ENCODE peak calls at places on chromosomes 5 and 9, in eight cellular contexts. C is cardiac fibroblast; O is CD8-positive, alpha-beta T cell; Q is transverse colon; G is PC-9; Z is GM23338; J is astrocyte of the spinal cord; K is uterus. M is an unnamed sample.

GRCh38 chr9:34513567-34514214 is 9.1 kb downstream of the ENHO start:
- DNase-seq in Q (no peak), O (no peak), G (no peak), J (no peak), C (peak), K (no peak), Z (peak), M (no peak)

GRCh38 chr5:85484982-85485574 is 1100.4 kb upstream of the EDIL3 start:
- DNase-seq in O (no peak), Z (peak), Q (no peak), G (no peak), K (no peak), J (peak), C (no peak), M (no peak)

GRCh38 chr5:77847814-77848290 is 71.7 kb upstream of the TBCA start:
- DNase-seq in K (no peak), Z (peak), Q (no peak), J (no peak), G (no peak), C (no peak), O (no peak), M (no peak)

GRCh38 chr5:10250804-10251276 is 760 bp downstream of the CCT5 start:
- DNase-seq in Z (no peak), J (peak), O (no peak), K (no peak), G (no peak), C (peak), Q (no peak), M (no peak)

GRCh38 chr9:107504585-107505455 is 15.3 kb upstream of the KLF4 start:
- DNase-seq in Z (no peak), J (peak), Q (peak), K (no peak), O (no peak), G (peak), C (peak), M (peak)

GRCh38 chr9:131732061-131732526 is 7.8 kb downstream of the RAPGEF1 start:
- DNase-seq in C (peak), Q (peak), K (no peak), Z (no peak), J (peak), O (no peak), G (no peak), M (no peak)

GRCh38 chr5:43685271-43685950 is 82.4 kb downstream of the NNT start:
- DNase-seq in J (peak), K (no peak), G (peak), Z (no peak), Q (no peak), C (no peak), O (no peak), M (no peak)

GRCh38 chr5:759781-760362 is 24.7 kb downstream of the ZDHHC11B start:
- DNase-seq in Z (no peak), C (no peak), J (no peak), Q (no peak), G (no peak), O (no peak), K (no peak), M (no peak)

GRCh38 chr9:3331801-3332200 is 194.0 kb downstream of the RFX3 start:
- DNase-seq in G (no peak), K (no peak), Z (peak), O (no peak), J (no peak), C (no peak), Q (no peak), M (no peak)

GRCh38 chr9:16867571-16868311 is 2.7 kb downstream of the BNC2 start:
- DNase-seq in Z (peak), Q (no peak), K (peak), J (peak), O (no peak), C (peak), G (peak), M (peak)

GRCh38 chr9:96232539-96233241 is 69.3 kb downstream of the HSD17B3 start:
- DNase-seq in G (peak), K (peak), O (no peak), C (peak), Z (peak), J (peak), Q (peak), M (no peak)

GRCh38 chr5:177339107-177339638 is 12.3 kb downstream of the LMAN2 start:
- DNase-seq in Z (no peak), K (no peak), G (peak), O (no peak), Q (no peak), J (no peak), C (no peak), M (no peak)

GRCh38 chr5:1881273-1881586 is 1.5 kb downstream of the IRX4 start:
- DNase-seq in G (no peak), Q (no peak), K (no peak), O (no peak), Z (no peak), J (no peak), C (peak), M (no peak)

GRCh38 chr5:151684690-151685361 is 1.9 kb downstream of the SPARC start:
- DNase-seq in C (peak), O (no peak), J (peak), Z (peak), K (peak), G (peak), Q (peak), M (peak)

GRCh38 chr5:179314606-179315355 is 30.5 kb downstream of the ADAMTS2 start:
- DNase-seq in C (no peak), J (no peak), K (no peak), G (no peak), Q (no peak), O (no peak), Z (no peak), M (no peak)

GRCh38 chr5:98865690-98866089 is 63.1 kb downstream of the CHD1 start:
- DNase-seq in J (no peak), G (no peak), Z (no peak), C (no peak), Q (no peak), K (no peak), O (no peak), M (no peak)

GRCh38 chr5:93510626-93511420 is 70.2 kb downstream of the NR2F1-AS1 start:
- DNase-seq in O (no peak), Z (no peak), Q (no peak), G (no peak), J (no peak), K (no peak), C (no peak), M (no peak)

GRCh38 chr5:143955140-143955539 is 143.2 kb downstream of the HMHB1 start:
- DNase-seq in J (peak), G (no peak), Z (no peak), Q (no peak), O (no peak), K (no peak), C (peak), M (peak)

GRCh38 chr5:4005335-4005734 is 409.7 kb downstream of the IRX1 start:
- DNase-seq in C (no peak), G (no peak), J (no peak), K (no peak), O (no peak), Q (no peak), Z (peak), M (no peak)

GRCh38 chr5:31416547-31416946 is 115.3 kb downstream of the DROSHA start:
- DNase-seq in C (no peak), K (no peak), G (no peak), Z (no peak), Q (no peak), O (no peak), J (no peak), M (no peak)

GRCh38 chr5:10424124-10424731 is 17.5 kb upstream of the ROPN1L start:
- DNase-seq in G (no peak), Z (peak), K (no peak), J (peak), Q (no peak), C (peak), O (no peak), M (no peak)

GRCh38 chr9:129694265-129694664 is 28.8 kb downstream of the PRRX2 start:
- DNase-seq in G (no peak), C (no peak), K (no peak), O (no peak), Q (no peak), J (no peak), Z (no peak), M (no peak)

GRCh38 chr9:136536721-136537241 is 9.1 kb downstream of the NOTCH1 start:
- DNase-seq in Z (peak), G (no peak), O (no peak), Q (no peak), C (no peak), J (no peak), K (no peak), M (no peak)

GRCh38 chr9:32706004-32706749 is 70.7 kb upstream of the TAF1L start:
- DNase-seq in C (peak), G (no peak), J (no peak), Z (peak), O (no peak), K (no peak), Q (no peak), M (no peak)

DNA sequence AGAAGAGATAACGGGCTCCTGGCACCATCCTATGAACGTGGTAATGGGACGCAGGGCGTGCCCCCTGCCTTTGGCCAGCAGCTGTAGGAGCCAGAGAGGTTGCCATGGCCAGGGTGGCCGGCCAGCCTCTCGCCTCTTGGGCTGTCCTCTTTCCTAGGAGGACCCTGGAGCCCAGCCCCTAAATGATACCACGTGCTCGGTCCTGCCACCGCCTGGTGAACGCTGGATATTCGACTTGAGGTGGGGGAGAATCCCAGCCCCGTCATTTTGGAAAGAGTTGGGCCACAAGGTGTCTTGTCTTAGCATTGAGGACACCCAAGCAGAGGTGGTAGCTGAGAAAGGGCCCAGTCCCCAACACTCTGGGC is 391 bp upstream of the NRG2 start:
- DNase-seq in O (no peak), G (no peak), J (no peak), K (no peak), C (no peak), Z (peak), Q (no peak), M (no peak)
- TF ChIP-seq CTCF in O (no peak), G (peak), J (peak), K (no peak), C (no peak), Z (no peak), Q (no peak), M (no peak)

DNA sequence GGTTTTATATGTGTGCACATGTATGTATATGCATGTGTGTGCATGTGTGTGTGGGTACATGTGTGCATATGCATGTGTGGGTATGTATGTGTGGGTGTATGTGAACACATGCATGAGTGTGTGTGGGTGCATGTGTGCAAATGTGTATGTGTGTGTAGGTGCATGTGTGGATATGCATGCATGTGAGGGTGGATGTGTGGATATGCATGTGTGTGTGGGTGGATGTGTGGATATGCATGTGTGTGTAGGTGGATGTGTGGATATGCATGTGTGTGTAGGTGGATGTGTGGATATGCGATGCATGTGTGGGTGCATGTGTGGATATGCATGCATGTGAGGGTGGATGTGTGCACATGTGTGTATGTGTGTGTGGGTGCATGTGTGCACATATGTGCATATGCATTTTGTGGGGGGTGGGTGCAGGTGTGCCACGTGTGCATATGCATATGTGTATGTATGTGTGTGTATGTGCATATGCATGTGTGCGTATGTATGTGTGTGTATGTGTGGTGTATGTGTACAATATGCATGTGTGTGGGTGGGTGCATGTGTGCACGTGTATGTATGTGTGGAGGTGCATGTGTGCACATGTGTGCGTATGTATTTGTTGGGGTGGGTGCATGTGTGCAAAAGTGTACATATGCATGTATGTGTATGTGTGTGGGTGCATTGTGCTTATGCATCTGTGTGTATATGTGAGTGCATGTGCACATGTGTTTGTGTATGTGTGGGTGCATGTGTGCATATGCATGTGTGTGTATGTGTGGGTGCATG is 144.2 kb downstream of the GAS1 start:
- DNase-seq in O (no peak), Q (no peak), C (no peak), G (no peak), J (no peak), K (no peak), Z (no peak), M (no peak)
- H3K4me3 ChIP-seq in O (no peak), Q (no peak), C (no peak), G (no peak), J (no peak), K (no peak), Z (no peak), M (no peak)

DNA sequence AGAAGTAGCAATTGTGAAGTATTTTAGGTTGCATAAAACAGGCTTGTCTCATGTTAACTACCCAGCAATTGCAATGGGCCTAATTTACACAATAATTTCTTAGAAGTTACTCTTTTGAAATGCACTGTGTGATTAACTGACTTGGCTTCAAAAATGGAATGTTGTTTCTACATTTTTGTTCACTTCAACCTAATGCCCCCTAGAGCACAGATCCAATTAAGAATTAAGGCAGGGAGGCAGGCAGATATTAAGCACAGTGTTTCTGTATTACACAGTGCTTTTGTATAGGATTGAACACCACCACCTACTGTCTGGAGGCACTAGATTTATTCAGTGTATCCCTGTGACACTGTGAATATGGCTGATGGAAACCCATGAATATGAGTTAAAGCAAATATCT is 302.1 kb downstream of the FBXL17 start:
- DNase-seq in K (no peak), Q (no peak), J (no peak), G (no peak), O (no peak), Z (no peak), C (peak), M (peak)
- TF ChIP-seq CTCF in K (no peak), Q (no peak), J (no peak), G (no peak), O (no peak), Z (no peak), C (no peak), M (no peak)

GRCh38 chr5:173903396-173904140 is 15.4 kb downstream of the CPEB4 start:
- DNase-seq in O (no peak), K (no peak), G (no peak), Z (no peak), J (no peak), C (no peak), Q (no peak), M (no peak)
- H3K4me3 ChIP-seq in O (no peak), K (no peak), G (no peak), Z (no peak), J (no peak), C (no peak), Q (no peak), M (no peak)

GRCh38 chr5:180541710-180542109 is 47.5 kb downstream of the CNOT6 start:
- DNase-seq in O (no peak), Q (no peak), K (no peak), Z (peak), C (no peak), G (no peak), J (no peak), M (no peak)
- TF ChIP-seq CTCF in O (no peak), Q (no peak), K (no peak), Z (peak), C (no peak), G (no peak), J (no peak), M (no peak)

GRCh38 chr9:74499770-74500583 is 2.8 kb downstream of the RORB start:
- DNase-seq in G (no peak), Q (no peak), J (peak), Z (peak), O (no peak), C (peak), K (no peak), M (no peak)

GRCh38 chr9:74497750-74498615 is 848 bp downstream of the RORB start:
- DNase-seq in G (no peak), C (peak), J (peak), Z (peak), K (no peak), O (no peak), Q (no peak), M (no peak)

GRCh38 chr9:74499111-74499601 is 2.0 kb downstream of the RORB start:
- DNase-seq in J (peak), C (peak), K (no peak), O (no peak), G (no peak), Z (peak), Q (no peak), M (no peak)

GRCh38 chr9:74498616-74499095 is 1.5 kb downstream of the RORB start:
- DNase-seq in G (no peak), O (no peak), J (no peak), C (peak), Z (peak), Q (no peak), K (no peak), M (no peak)

GRCh38 chr9:74500584-74500924 is 3.4 kb downstream of the RORB start:
- DNase-seq in Z (peak), K (no peak), O (no peak), Q (no peak), J (no peak), G (no peak), C (no peak), M (no peak)
- H3K4me3 ChIP-seq in Z (peak), K (no peak), O (no peak), Q (no peak), J (peak), G (no peak), C (peak), M (no peak)